ENCODE peak calls at places on chromosomes 16 and 17, in eight cellular contexts. A is transverse colon, N is testis, Q is A549, G is endothelial cell of umbilical vein, E is suprapubic skin, F is adrenal gland, Z is NB4. H is an unnamed sample.

GRCh38 chr16:80462902-80463301 is 77.9 kb upstream of the DYNLRB2 start:
- DNase-seq in N (no peak), A (peak), G (no peak), Z (no peak), E (no peak), Q (no peak), F (no peak), H (no peak)

GRCh38 chr16:89026121-89026612 is 49.2 kb upstream of the CBFA2T3 start:
- DNase-seq in N (no peak), A (no peak), E (peak), F (no peak), Z (peak), G (no peak), Q (no peak), H (no peak)

GRCh38 chr17:55492951-55493350 is 18.3 kb downstream of the SMIM36 start:
- DNase-seq in A (no peak), F (no peak), G (no peak), N (no peak), Q (no peak), E (no peak), Z (no peak), H (no peak)

GRCh38 chr17:14037453-14037852 is 31.9 kb upstream of the COX10 start:
- DNase-seq in A (no peak), F (no peak), Q (no peak), Z (no peak), N (no peak), E (no peak), G (no peak), H (no peak)

GRCh38 chr17:62650587-62650986 is 23.1 kb downstream of the MRC2 start:
- DNase-seq in Q (no peak), G (no peak), E (no peak), F (no peak), N (no peak), A (no peak), Z (peak), H (no peak)

GRCh38 chr17:34235389-34236028 is 19.6 kb upstream of the CCL2 start:
- DNase-seq in E (no peak), Z (peak), A (peak), N (peak), Q (no peak), F (peak), G (peak), H (peak)

GRCh38 chr17:17708301-17708700 is 27.0 kb downstream of the RAI1 start:
- DNase-seq in F (no peak), N (no peak), G (no peak), Q (no peak), Z (no peak), E (no peak), A (no peak), H (no peak)

GRCh38 chr16:27463741-27464662 is 62.0 kb downstream of the IL21R start:
- DNase-seq in Q (no peak), E (no peak), A (no peak), G (no peak), N (peak), F (no peak), Z (no peak), H (no peak)

GRCh38 chr17:2055494-2056220 is 754 bp downstream of the HIC1 start:
- DNase-seq in Z (peak), Q (no peak), N (no peak), F (no peak), A (peak), E (no peak), G (no peak), H (no peak)

GRCh38 chr17:10013360-10014112 is 108.5 kb upstream of the RCVRN start:
- DNase-seq in G (no peak), F (peak), A (peak), E (no peak), Z (peak), N (no peak), Q (no peak), H (no peak)

GRCh38 chr17:30376621-30377452 is 1.9 kb upstream of the CPD start:
- DNase-seq in Q (no peak), F (peak), A (no peak), G (no peak), Z (peak), N (no peak), E (no peak), H (no peak)

GRCh38 chr17:28227278-28228108 is 91.5 kb upstream of the TMEM97 start:
- DNase-seq in F (peak), E (peak), Z (no peak), G (no peak), Q (peak), A (peak), N (peak), H (no peak)

GRCh38 chr16:891353-891740 is 79.4 kb downstream of the LMF1 start:
- DNase-seq in A (no peak), N (no peak), Z (no peak), E (no peak), F (no peak), G (no peak), Q (no peak), H (no peak)

GRCh38 chr17:50519141-50519834 is 11.0 kb downstream of the MYCBPAP start:
- DNase-seq in F (no peak), Q (no peak), G (no peak), Z (no peak), E (no peak), N (no peak), A (no peak), H (no peak)

GRCh38 chr17:76000016-76000754 is 470 bp upstream of the CDK3 start:
- DNase-seq in Q (peak), A (peak), Z (peak), E (no peak), G (peak), N (peak), F (peak), H (no peak)

GRCh38 chr17:18964550-18964949 is 12.6 kb downstream of the SLC5A10 start:
- DNase-seq in A (no peak), G (no peak), E (no peak), Q (no peak), N (no peak), Z (no peak), F (no peak), H (no peak)

GRCh38 chr16:47600376-47600775 is 139.2 kb downstream of the PHKB start:
- DNase-seq in Q (no peak), N (no peak), G (no peak), A (no peak), F (no peak), E (no peak), Z (no peak), H (no peak)

GRCh38 chr17:77235370-77236080 is 94.8 kb downstream of the SEC14L1 start:
- DNase-seq in Z (peak), F (peak), E (no peak), A (no peak), G (peak), Q (no peak), N (peak), H (peak)

GRCh38 chr16:81097230-81097629 is 1.0 kb upstream of the GCSH start:
- DNase-seq in E (no peak), G (no peak), A (no peak), Z (no peak), F (no peak), Q (no peak), N (no peak), H (no peak)

GRCh38 chr17:16255481-16255901 is 38.5 kb downstream of the PIGL start:
- DNase-seq in F (peak), G (peak), Q (no peak), A (peak), E (no peak), Z (no peak), N (peak), H (no peak)

GRCh38 chr17:728911-729310 is 3.5 kb upstream of the TLCD3A start:
- DNase-seq in N (no peak), G (no peak), Q (no peak), Z (no peak), A (no peak), E (no peak), F (no peak), H (peak)

GRCh38 chr16:67967956-67968439 is 439 bp downstream of the SLC12A4 start:
- DNase-seq in Z (peak), E (no peak), A (peak), Q (peak), N (no peak), F (peak), G (peak), H (no peak)

GRCh38 chr17:8867361-8867981 is at the start of gene PIK3R6:
- DNase-seq in A (no peak), G (no peak), Z (no peak), E (peak), Q (no peak), F (no peak), N (no peak), H (peak)

GRCh38 chr17:74380959-74381808 is 13.9 kb downstream of the GPR142 start:
- DNase-seq in G (no peak), F (no peak), N (no peak), Q (no peak), A (peak), E (no peak), Z (no peak), H (no peak)

GRCh38 chr17:75406222-75406615 is 741 bp upstream of the GRB2 start:
- DNase-seq in G (no peak), F (no peak), Q (no peak), N (no peak), E (no peak), Z (peak), A (no peak), H (peak)

GRCh38 chr17:9271989-9272388 is 250.7 kb downstream of the NTN1 start:
- DNase-seq in N (peak), Q (no peak), G (no peak), E (no peak), Z (no peak), F (peak), A (no peak), H (no peak)

GRCh38 chr17:30969989-30970680 is 704 bp upstream of the RNF135 start:
- DNase-seq in A (peak), N (peak), Z (peak), G (no peak), F (no peak), Q (peak), E (no peak), H (peak)

GRCh38 chr16:46859719-46860152 is 24.4 kb upstream of the GPT2 start:
- DNase-seq in N (no peak), Q (peak), F (peak), A (peak), E (no peak), Z (peak), G (peak), H (no peak)

DNA sequence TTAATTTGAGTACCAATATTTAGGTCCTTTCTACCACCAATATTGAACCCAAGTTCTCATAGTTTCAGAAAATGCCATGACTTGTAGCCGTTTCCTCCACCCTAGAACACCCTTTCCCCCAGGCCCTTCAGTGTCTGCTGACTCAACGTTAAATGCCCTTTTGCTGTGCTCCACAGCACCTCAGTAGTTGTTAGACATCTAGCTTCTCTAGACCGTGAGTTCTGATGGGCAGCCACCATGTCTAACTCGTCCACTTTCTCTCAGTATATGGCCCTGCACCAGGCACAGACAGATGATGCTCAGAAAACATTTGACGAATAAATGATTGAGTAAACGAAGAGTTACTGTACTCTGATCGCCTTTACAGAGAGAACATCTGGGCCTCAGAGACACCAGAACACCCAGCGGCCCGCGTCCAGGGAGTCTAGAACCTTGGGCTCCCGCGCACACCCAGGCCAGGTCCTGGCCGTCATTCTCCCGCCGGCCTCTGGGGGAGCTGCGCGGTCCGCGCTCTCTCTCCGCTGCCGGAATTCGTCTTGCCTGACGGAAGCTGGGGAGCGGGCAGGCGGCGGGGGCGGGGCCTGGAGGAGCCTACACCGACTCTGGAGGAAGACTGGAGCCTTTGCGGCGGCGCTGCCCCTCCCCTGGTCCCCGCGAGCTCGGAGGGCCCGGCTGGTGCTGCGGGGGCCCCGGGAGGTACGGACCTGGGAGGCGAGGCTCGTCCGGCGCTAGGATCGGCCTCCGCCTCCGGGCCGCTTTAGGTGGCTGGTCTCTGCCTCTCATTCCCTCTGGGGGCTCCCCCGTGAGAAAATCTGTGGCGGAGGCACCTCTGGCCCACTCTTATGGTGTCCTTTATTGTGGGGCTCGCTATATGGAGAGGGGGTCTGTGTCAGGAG is at the start of gene NKIRAS2:
- DNase-seq in N (peak), E (peak), G (peak), A (peak), Z (peak), Q (peak), F (peak), H (peak)
- TF ChIP-seq POLR2A in N (no peak), E (peak), G (peak), A (peak), Z (peak), Q (peak), F (no peak), H (no peak)

GRCh38 chr17:81403671-81404534 is 8.6 kb downstream of the BAHCC1 start:
- DNase-seq in G (no peak), F (no peak), Z (no peak), A (no peak), Q (no peak), E (no peak), N (no peak), H (no peak)
- H3K4me3 ChIP-seq in G (no peak), F (no peak), Z (no peak), A (peak), Q (no peak), E (peak), N (no peak), H (no peak)

GRCh38 chr16:64478258-64478906 is 643.5 kb downstream of the CDH11 start:
- DNase-seq in G (peak), Q (no peak), F (no peak), N (no peak), A (no peak), Z (no peak), E (no peak), H (no peak)

GRCh38 chr16:64475627-64476351 is 646.1 kb downstream of the CDH11 start:
- DNase-seq in A (no peak), Q (no peak), N (no peak), Z (no peak), E (no peak), G (peak), F (no peak), H (no peak)

DNA sequence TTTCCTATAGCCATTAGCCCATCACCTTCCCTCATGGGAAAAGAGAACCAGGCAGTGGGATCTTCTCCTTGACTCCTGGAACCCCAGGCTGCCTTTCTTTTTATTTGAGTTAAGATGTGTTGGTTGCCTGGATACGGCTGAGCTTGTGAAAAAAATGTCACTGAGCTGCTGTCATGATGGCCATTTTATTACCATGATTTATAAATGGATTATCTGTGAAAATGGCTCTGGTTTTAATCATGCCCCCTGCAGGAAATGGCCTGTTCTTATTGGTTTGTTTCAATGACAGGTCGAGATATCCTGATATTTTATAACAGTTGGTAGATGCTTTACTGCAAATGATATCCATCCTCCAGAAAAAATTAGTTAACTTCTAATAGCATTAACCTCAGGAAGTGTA is 640.4 kb downstream of the CDH11 start:
- DNase-seq in F (no peak), A (no peak), Z (no peak), G (no peak), Q (no peak), E (no peak), N (no peak), H (no peak)
- TF ChIP-seq CTCF in F (no peak), A (no peak), Z (no peak), G (no peak), Q (no peak), E (no peak), N (no peak), H (no peak)

GRCh38 chr16:28865722-28866453 is 2.2 kb downstream of the SH2B1 start:
- DNase-seq in A (no peak), Z (no peak), N (no peak), Q (no peak), G (no peak), E (no peak), F (no peak), H (no peak)
- TF ChIP-seq POLR2A in A (no peak), Z (no peak), N (no peak), Q (no peak), G (no peak), E (no peak), F (no peak), H (no peak)

DNA sequence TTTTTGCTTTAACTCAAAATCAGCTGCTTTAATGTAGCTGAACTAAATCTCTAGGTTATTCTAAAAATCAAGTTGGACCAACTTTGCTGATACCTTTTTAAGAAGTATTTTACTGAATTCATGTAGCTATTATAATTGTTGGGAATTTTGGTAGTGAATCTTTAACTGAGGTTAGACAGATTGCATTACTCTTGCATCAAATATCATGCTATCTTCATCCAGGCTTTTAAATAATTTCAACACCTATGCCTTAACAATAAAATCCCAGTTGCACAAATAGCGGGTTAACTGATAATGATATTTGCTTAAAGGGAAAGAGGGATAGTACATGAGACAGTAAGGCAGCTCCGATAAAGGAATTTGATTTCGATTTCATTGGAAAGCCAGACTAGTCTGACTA is 241.3 kb upstream of the TBX2 start:
- DNase-seq in A (no peak), N (no peak), G (no peak), F (no peak), Z (no peak), E (no peak), Q (no peak), H (no peak)
- H3K4me3 ChIP-seq in A (no peak), N (no peak), G (no peak), F (no peak), Z (no peak), E (no peak), Q (peak), H (no peak)